ENCODE peak calls at places on chromosomes 2 and 18, in five cellular contexts. K is HepG2, X is GM23338, Q is SK-N-SH, H is GM12878. E is an unnamed sample.

GRCh38 chr2:199744676-199745075 is 106.3 kb downstream of the FTCDNL1 start:
- DNase-seq in H (no peak), K (no peak), Q (no peak), X (no peak), E (no peak)

GRCh38 chr2:74498500-74499268 is 719 bp downstream of the LBX2 start:
- DNase-seq in X (peak), Q (peak), H (no peak), K (no peak), E (no peak)

GRCh38 chr2:223896751-223897320 is 48.3 kb downstream of the WDFY1 start:
- DNase-seq in X (no peak), Q (no peak), H (peak), K (no peak), E (no peak)

GRCh38 chr2:240557808-240558207 is at the start of gene ANKMY1:
- DNase-seq in X (peak), K (no peak), H (no peak), Q (peak), E (no peak)

GRCh38 chr2:181573140-181573736 is 83.7 kb downstream of the CERKL start:
- DNase-seq in Q (peak), X (peak), K (peak), H (no peak), E (peak)

GRCh38 chr18:62928316-62928715 is 213.0 kb downstream of the PHLPP1 start:
- DNase-seq in Q (no peak), H (no peak), X (no peak), K (no peak), E (no peak)

GRCh38 chr18:23186781-23187180 is 51.5 kb downstream of the CABLES1 start:
- DNase-seq in H (no peak), K (no peak), Q (no peak), X (no peak), E (no peak)

GRCh38 chr18:79355433-79356335 is 40.0 kb upstream of the NFATC1 start:
- DNase-seq in Q (no peak), K (no peak), H (no peak), X (no peak), E (no peak)

GRCh38 chr2:71340176-71340575 is 8.6 kb downstream of the ZNF638 start:
- DNase-seq in K (no peak), H (no peak), Q (no peak), X (no peak), E (no peak)

GRCh38 chr18:49632588-49632987 is 70.7 kb downstream of the LIPG start:
- DNase-seq in X (no peak), Q (no peak), K (no peak), H (no peak), E (no peak)

GRCh38 chr2:101675512-101675911 is 22.0 kb upstream of the MAP4K4 start:
- DNase-seq in H (peak), X (no peak), K (no peak), Q (no peak), E (no peak)

GRCh38 chr18:51668101-51668500 is 470.6 kb upstream of the MEX3C start:
- DNase-seq in Q (peak), X (peak), H (no peak), K (peak), E (peak)

GRCh38 chr2:225041210-225041870 is 928 bp downstream of the DOCK10 start:
- DNase-seq in K (no peak), X (peak), H (peak), Q (peak), E (peak)

GRCh38 chr2:237674731-237675276 is 47.4 kb downstream of the LRRFIP1 start:
- DNase-seq in H (peak), Q (peak), X (peak), K (peak), E (no peak)

GRCh38 chr18:58454406-58455061 is 174.4 kb downstream of the ALPK2 start:
- DNase-seq in K (no peak), H (no peak), Q (no peak), X (no peak), E (no peak)

GRCh38 chr2:230942920-230943896 is 18.2 kb upstream of the GPR55 start:
- DNase-seq in X (no peak), Q (no peak), K (no peak), H (peak), E (no peak)

GRCh38 chr2:134973241-134974146 is 54.9 kb downstream of the CCNT2 start:
- DNase-seq in K (no peak), X (no peak), Q (no peak), H (no peak), E (no peak)

GRCh38 chr2:120525056-120526046 is 179.4 kb downstream of the INHBB start:
- DNase-seq in H (no peak), Q (peak), K (peak), X (no peak), E (no peak)

GRCh38 chr2:236970656-236971010 is 115.1 kb upstream of the COPS8 start:
- DNase-seq in X (no peak), K (no peak), Q (no peak), H (no peak), E (no peak)

GRCh38 chr2:101820519-101820918 is 123.0 kb downstream of the MAP4K4 start:
- DNase-seq in H (no peak), K (no peak), X (no peak), Q (no peak), E (no peak)

GRCh38 chr2:157468931-157469708 is 25.2 kb upstream of the CYTIP start:
- DNase-seq in Q (no peak), K (no peak), X (no peak), H (peak), E (no peak)

GRCh38 chr2:7745369-7745768 is 828.2 kb downstream of the RNF144A start:
- DNase-seq in H (no peak), X (no peak), K (no peak), Q (no peak), E (no peak)

GRCh38 chr2:215654177-215654850 is 218.4 kb upstream of the FN1 start:
- DNase-seq in K (no peak), Q (no peak), X (no peak), H (no peak), E (no peak)

GRCh38 chr2:211033765-211034164 is 477.4 kb downstream of the CPS1 start:
- DNase-seq in Q (peak), H (no peak), X (peak), K (peak), E (peak)

GRCh38 chr2:157692768-157693167 is 64.1 kb upstream of the ACVR1C start:
- DNase-seq in X (no peak), Q (no peak), K (no peak), H (no peak), E (no peak)

GRCh38 chr2:102238039-102238756 is 51.4 kb downstream of the IL1RL2 start:
- DNase-seq in K (no peak), Q (no peak), H (no peak), X (no peak), E (no peak)

GRCh38 chr2:148876190-148876588 is 1.2 kb downstream of the KIF5C start:
- DNase-seq in X (peak), K (no peak), Q (peak), H (no peak), E (no peak)

GRCh38 chr2:54907663-54908062 is 142.6 kb downstream of the RTN4 start:
- DNase-seq in K (no peak), H (no peak), Q (no peak), X (no peak), E (no peak)

GRCh38 chr2:178496049-178496448 is 15.8 kb downstream of the PLEKHA3 start:
- DNase-seq in K (no peak), X (no peak), Q (no peak), H (no peak), E (no peak)

GRCh38 chr2:241560181-241560882 is 1.8 kb downstream of the BOK start:
- DNase-seq in Q (peak), H (no peak), K (no peak), X (no peak), E (no peak)

GRCh38 chr18:69491576-69491975 is 90.9 kb downstream of the DOK6 start:
- DNase-seq in K (no peak), H (no peak), Q (no peak), X (no peak), E (no peak)

GRCh38 chr2:177984739-177985138 is 87.8 kb downstream of the PDE11A start:
- DNase-seq in Q (peak), H (no peak), K (no peak), X (no peak), E (no peak)

GRCh38 chr2:233565685-233566140 is 869 bp downstream of the USP40 start:
- DNase-seq in Q (no peak), K (no peak), X (no peak), H (no peak), E (no peak)

GRCh38 chr2:191263050-191263449 is 17.8 kb downstream of the MYO1B start:
- DNase-seq in X (no peak), H (no peak), Q (peak), K (peak), E (no peak)

GRCh38 chr2:67455219-67456142 is 58.3 kb downstream of the ETAA1 start:
- DNase-seq in K (peak), H (no peak), X (peak), Q (no peak), E (no peak)

GRCh38 chr18:53935803-53936202 is 288.7 kb downstream of the MBD2 start:
- DNase-seq in K (no peak), H (no peak), X (no peak), Q (no peak), E (no peak)

GRCh38 chr2:209367091-209367747 is 56.6 kb upstream of the MAP2 start:
- DNase-seq in K (no peak), H (no peak), X (no peak), Q (no peak), E (no peak)
- TF ChIP-seq REST in K (no peak), H (no peak), X (no peak), Q (no peak), E (no peak)

DNA sequence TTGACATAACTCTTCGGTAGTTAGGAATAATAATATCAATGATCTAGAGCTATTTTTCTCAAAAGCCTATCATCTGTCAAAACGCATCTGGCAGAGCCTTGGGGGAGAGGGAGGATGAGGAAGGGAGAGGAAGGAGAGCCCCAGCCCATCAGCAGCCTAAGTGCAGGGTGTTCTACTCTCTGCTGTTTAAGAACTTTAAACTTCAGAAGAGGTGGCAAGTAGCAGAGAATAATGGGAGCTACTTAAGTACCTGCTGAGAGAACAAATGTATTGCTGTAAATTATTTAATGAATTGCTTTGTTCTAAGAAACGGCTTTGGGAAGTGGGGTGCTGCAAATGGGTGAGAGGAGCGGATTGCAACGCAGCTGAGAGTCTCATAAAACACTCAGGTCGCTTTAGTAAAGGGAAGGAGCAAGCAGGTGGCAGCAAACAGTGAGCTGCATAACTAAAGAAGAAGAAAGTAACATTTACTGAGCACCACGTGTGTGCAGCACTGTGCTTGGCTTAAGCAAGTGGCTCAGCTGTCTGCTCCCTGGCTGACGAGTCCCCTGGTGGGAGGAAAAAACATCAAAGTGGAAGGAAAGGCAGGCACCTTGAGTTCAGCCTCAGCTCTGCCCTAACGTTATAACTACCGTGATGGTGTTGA is 26.3 kb upstream of the SH3RF3 start:
- DNase-seq in X (peak), K (no peak), H (no peak), Q (no peak), E (no peak)
- TF ChIP-seq REST in X (no peak), K (no peak), H (no peak), Q (no peak), E (no peak)

DNA sequence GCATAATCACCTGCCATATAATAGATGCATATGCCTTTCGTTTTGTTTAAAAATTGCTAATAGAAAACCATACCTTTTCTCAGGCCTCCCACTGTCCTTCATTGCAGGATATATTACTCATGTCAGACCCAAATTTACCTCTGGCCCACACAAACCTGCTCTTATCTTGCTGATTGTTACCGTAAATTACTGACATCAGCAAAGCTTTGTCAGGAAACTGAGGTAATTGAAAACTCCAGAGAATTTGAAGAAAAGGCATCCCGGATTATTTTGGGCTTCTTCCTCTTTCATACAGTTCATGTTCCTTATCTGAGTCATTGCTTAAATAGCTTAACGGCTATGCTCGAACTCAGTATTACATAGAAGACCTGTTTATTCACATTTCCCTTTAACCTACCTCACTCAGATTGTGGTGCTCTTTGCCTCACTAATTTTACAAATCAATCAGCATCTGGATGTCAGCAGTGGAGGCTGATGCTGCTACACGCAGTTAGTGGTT is 145.7 kb downstream of the ZEB2 start:
- DNase-seq in X (no peak), Q (no peak), H (peak), K (no peak), E (no peak)
- TF ChIP-seq REST in X (no peak), Q (no peak), H (no peak), K (no peak), E (no peak)

GRCh38 chr18:24987933-24988840 is 363.8 kb downstream of the ZNF521 start:
- DNase-seq in X (no peak), K (no peak), H (no peak), Q (no peak), E (no peak)
- TF ChIP-seq REST in X (no peak), K (no peak), H (no peak), Q (no peak), E (no peak)